ENCODE peak calls at places on chromosomes 11 and 22, in six cellular contexts. S is dorsolateral prefrontal cortex, Q is WTC11, L is IMR-90, N is left ventricle myocardium inferior, A is Daoy. I is an unnamed sample.

GRCh38 chr11:47510231-47510630 is 42.7 kb downstream of the CELF1 start:
- DNase-seq in A (no peak), S (no peak), L (peak), N (no peak), Q (no peak), I (no peak)

GRCh38 chr11:8356731-8357504 is 93.2 kb upstream of the LMO1 start:
- DNase-seq in L (no peak), S (no peak), N (no peak), Q (no peak), A (peak), I (no peak)

GRCh38 chr11:72856551-72857342 is 42.5 kb downstream of the ATG16L2 start:
- DNase-seq in N (no peak), A (no peak), L (no peak), S (no peak), Q (no peak), I (no peak)

GRCh38 chr22:43183496-43184263 is 3.3 kb downstream of the TTLL12 start:
- DNase-seq in L (peak), N (no peak), S (no peak), Q (no peak), A (peak), I (no peak)

GRCh38 chr11:112962854-112963367 is 1.7 kb downstream of the NCAM1 start:
- DNase-seq in N (peak), A (peak), S (peak), Q (peak), L (no peak), I (no peak)

GRCh38 chr11:120581317-120581716 is 69.8 kb downstream of the GRIK4 start:
- DNase-seq in A (no peak), Q (no peak), S (no peak), L (no peak), N (no peak), I (no peak)

GRCh38 chr11:78110830-78111229 is 28.6 kb downstream of the ALG8 start:
- DNase-seq in S (no peak), A (no peak), Q (no peak), N (no peak), L (peak), I (no peak)

GRCh38 chr11:115616941-115617340 is 112.7 kb upstream of the CADM1 start:
- DNase-seq in L (peak), A (peak), N (peak), Q (no peak), S (no peak), I (peak)

GRCh38 chr11:77879218-77879617 is 58.3 kb downstream of the AAMDC start:
- DNase-seq in N (peak), S (no peak), A (no peak), Q (no peak), L (peak), I (peak)

I was measured in NCI-H226.